ENCODE peak calls at places on chromosome 20, in eight cellular contexts. One of them, this sample, is unnamed.

GRCh38 chr20:21096321-21097043 is 9.7 kb downstream of the LINC00237 start:
- DNase-seq in endothelial cell: peak; percentile 37
- DNase-seq in progenitor cell of endocrine pancreas: no peak
- DNase-seq in fibroblast of pulmonary artery: peak; percentile 17
- DNase-seq in Calu3: no peak
- DNase-seq in WTC11: peak; percentile 50
- DNase-seq in pancreas: no peak
- DNase-seq in cardiac fibroblast: peak; percentile 50
- DNase-seq in this sample: no peak

GRCh38 chr20:3804781-3805180 is 8.7 kb downstream of the CDC25B start:
- DNase-seq in endothelial cell: no peak
- DNase-seq in progenitor cell of endocrine pancreas: no peak
- DNase-seq in fibroblast of pulmonary artery: no peak
- DNase-seq in Calu3: no peak
- DNase-seq in WTC11: no peak
- DNase-seq in pancreas: no peak
- DNase-seq in cardiac fibroblast: no peak
- DNase-seq in this sample: no peak

GRCh38 chr20:56628873-56629463 is at the start of gene TFAP2C:
- DNase-seq in endothelial cell: peak; percentile 50
- DNase-seq in progenitor cell of endocrine pancreas: peak; percentile 28
- DNase-seq in fibroblast of pulmonary artery: peak; percentile 20
- DNase-seq in Calu3: peak; percentile 91
- DNase-seq in WTC11: peak; percentile 75
- DNase-seq in pancreas: peak; percentile 86
- DNase-seq in cardiac fibroblast: no peak
- DNase-seq in this sample: peak; percentile 63

GRCh38 chr20:10674684-10675455 is 1.1 kb upstream of the JAG1 start:
- DNase-seq in endothelial cell: peak; percentile 94
- DNase-seq in progenitor cell of endocrine pancreas: peak; percentile 83
- DNase-seq in fibroblast of pulmonary artery: peak; percentile 77
- DNase-seq in Calu3: peak; percentile 85
- DNase-seq in WTC11: peak; percentile 90
- DNase-seq in pancreas: peak; percentile 92
- DNase-seq in cardiac fibroblast: peak; percentile 76
- DNase-seq in this sample: no peak

GRCh38 chr20:34579191-34579661 is 20.7 kb downstream of the MAP1LC3A start:
- DNase-seq in endothelial cell: no peak
- DNase-seq in progenitor cell of endocrine pancreas: no peak
- DNase-seq in fibroblast of pulmonary artery: peak; percentile 86
- DNase-seq in Calu3: peak; percentile 71
- DNase-seq in WTC11: no peak
- DNase-seq in pancreas: no peak
- DNase-seq in cardiac fibroblast: peak; percentile 90
- DNase-seq in this sample: no peak

GRCh38 chr20:22825076-22825475 is 210.0 kb upstream of the SSTR4 start:
- DNase-seq in endothelial cell: no peak
- DNase-seq in progenitor cell of endocrine pancreas: no peak
- DNase-seq in fibroblast of pulmonary artery: peak; percentile 82
- DNase-seq in Calu3: no peak
- DNase-seq in WTC11: no peak
- DNase-seq in pancreas: no peak
- DNase-seq in cardiac fibroblast: peak; percentile 76
- DNase-seq in this sample: no peak

GRCh38 chr20:12847862-12848261 is 160.9 kb upstream of the SPTLC3 start:
- DNase-seq in endothelial cell: no peak
- DNase-seq in progenitor cell of endocrine pancreas: no peak
- DNase-seq in fibroblast of pulmonary artery: peak; percentile 7
- DNase-seq in Calu3: no peak
- DNase-seq in WTC11: no peak
- DNase-seq in pancreas: no peak
- DNase-seq in cardiac fibroblast: no peak
- DNase-seq in this sample: no peak

GRCh38 chr20:32285621-32286334 is 8.3 kb downstream of the KIF3B start:
- DNase-seq in endothelial cell: no peak
- DNase-seq in progenitor cell of endocrine pancreas: no peak
- DNase-seq in fibroblast of pulmonary artery: no peak
- DNase-seq in Calu3: no peak
- DNase-seq in WTC11: no peak
- DNase-seq in pancreas: no peak
- DNase-seq in cardiac fibroblast: peak; percentile 37
- DNase-seq in this sample: no peak

GRCh38 chr20:21232546-21233280 is 70.4 kb upstream of the XRN2 start:
- DNase-seq in endothelial cell: no peak
- DNase-seq in progenitor cell of endocrine pancreas: no peak
- DNase-seq in fibroblast of pulmonary artery: no peak
- DNase-seq in Calu3: no peak
- DNase-seq in WTC11: no peak
- DNase-seq in pancreas: no peak
- DNase-seq in cardiac fibroblast: no peak
- DNase-seq in this sample: no peak

GRCh38 chr20:49675368-49676151 is 38.1 kb downstream of the B4GALT5 start:
- DNase-seq in endothelial cell: no peak
- DNase-seq in progenitor cell of endocrine pancreas: no peak
- DNase-seq in fibroblast of pulmonary artery: no peak
- DNase-seq in Calu3: peak; percentile 77
- DNase-seq in WTC11: no peak
- DNase-seq in pancreas: no peak
- DNase-seq in cardiac fibroblast: peak; percentile 38
- DNase-seq in this sample: no peak

GRCh38 chr20:32064667-32065066 is 12.6 kb downstream of the HCK start:
- DNase-seq in endothelial cell: no peak
- DNase-seq in progenitor cell of endocrine pancreas: no peak
- DNase-seq in fibroblast of pulmonary artery: no peak
- DNase-seq in Calu3: no peak
- DNase-seq in WTC11: no peak
- DNase-seq in pancreas: no peak
- DNase-seq in cardiac fibroblast: no peak
- DNase-seq in this sample: no peak

GRCh38 chr20:427849-428657 is 20.0 kb downstream of the RBCK1 start:
- DNase-seq in endothelial cell: no peak
- DNase-seq in progenitor cell of endocrine pancreas: no peak
- DNase-seq in fibroblast of pulmonary artery: no peak
- DNase-seq in Calu3: no peak
- DNase-seq in WTC11: no peak
- DNase-seq in pancreas: peak; percentile 27
- DNase-seq in cardiac fibroblast: no peak
- DNase-seq in this sample: no peak

GRCh38 chr20:57251344-57251743 is 15.1 kb downstream of the BMP7 start:
- DNase-seq in endothelial cell: no peak
- DNase-seq in progenitor cell of endocrine pancreas: no peak
- DNase-seq in fibroblast of pulmonary artery: peak; percentile 5
- DNase-seq in Calu3: no peak
- DNase-seq in WTC11: no peak
- DNase-seq in pancreas: no peak
- DNase-seq in cardiac fibroblast: no peak
- DNase-seq in this sample: no peak

GRCh38 chr20:10848810-10849370 is 175.1 kb upstream of the JAG1 start:
- DNase-seq in endothelial cell: no peak
- DNase-seq in progenitor cell of endocrine pancreas: no peak
- DNase-seq in fibroblast of pulmonary artery: peak; percentile 95
- DNase-seq in Calu3: peak; percentile 18
- DNase-seq in WTC11: no peak
- DNase-seq in pancreas: no peak
- DNase-seq in cardiac fibroblast: peak; percentile 96
- DNase-seq in this sample: no peak

GRCh38 chr20:1718604-1719384 is 61.2 kb upstream of the SIRPG start:
- DNase-seq in endothelial cell: no peak
- DNase-seq in progenitor cell of endocrine pancreas: no peak
- DNase-seq in fibroblast of pulmonary artery: peak; percentile 40
- DNase-seq in Calu3: no peak
- DNase-seq in WTC11: no peak
- DNase-seq in pancreas: no peak
- DNase-seq in cardiac fibroblast: peak; percentile 69
- DNase-seq in this sample: peak; percentile 47

GRCh38 chr20:59735917-59736316 is 131.6 kb downstream of the PHACTR3 start:
- DNase-seq in endothelial cell: no peak
- DNase-seq in progenitor cell of endocrine pancreas: peak; percentile 6
- DNase-seq in fibroblast of pulmonary artery: no peak
- DNase-seq in Calu3: no peak
- DNase-seq in WTC11: no peak
- DNase-seq in pancreas: no peak
- DNase-seq in cardiac fibroblast: no peak
- DNase-seq in this sample: no peak

GRCh38 chr20:24469116-24470030 is at the start of gene SYNDIG1:
- DNase-seq in endothelial cell: peak; percentile 59
- DNase-seq in progenitor cell of endocrine pancreas: peak; percentile 30
- DNase-seq in fibroblast of pulmonary artery: no peak
- DNase-seq in Calu3: no peak
- DNase-seq in WTC11: peak; percentile 73
- DNase-seq in pancreas: no peak
- DNase-seq in cardiac fibroblast: no peak
- DNase-seq in this sample: no peak

GRCh38 chr20:51563597-51564332 is 21.2 kb upstream of the NFATC2 start:
- DNase-seq in endothelial cell: peak; percentile 49
- DNase-seq in progenitor cell of endocrine pancreas: no peak
- DNase-seq in fibroblast of pulmonary artery: peak; percentile 85
- DNase-seq in Calu3: peak; percentile 79
- DNase-seq in WTC11: peak; percentile 73
- DNase-seq in pancreas: peak; percentile 58
- DNase-seq in cardiac fibroblast: peak; percentile 83
- DNase-seq in this sample: peak; percentile 38

GRCh38 chr20:62828051-62828450 is 11.2 kb downstream of the COL9A3 start:
- DNase-seq in endothelial cell: no peak
- DNase-seq in progenitor cell of endocrine pancreas: no peak
- DNase-seq in fibroblast of pulmonary artery: no peak
- DNase-seq in Calu3: no peak
- DNase-seq in WTC11: no peak
- DNase-seq in pancreas: no peak
- DNase-seq in cardiac fibroblast: no peak
- DNase-seq in this sample: no peak

GRCh38 chr20:62370115-62370806 is 3.1 kb upstream of the LAMA5 start:
- DNase-seq in endothelial cell: no peak
- DNase-seq in progenitor cell of endocrine pancreas: no peak
- DNase-seq in fibroblast of pulmonary artery: peak; percentile 75
- DNase-seq in Calu3: no peak
- DNase-seq in WTC11: no peak
- DNase-seq in pancreas: no peak
- DNase-seq in cardiac fibroblast: no peak
- DNase-seq in this sample: no peak

GRCh38 chr20:12180107-12180661 is 262.5 kb downstream of the BTBD3 start:
- DNase-seq in endothelial cell: no peak
- DNase-seq in progenitor cell of endocrine pancreas: no peak
- DNase-seq in fibroblast of pulmonary artery: no peak
- DNase-seq in Calu3: no peak
- DNase-seq in WTC11: no peak
- DNase-seq in pancreas: no peak
- DNase-seq in cardiac fibroblast: no peak
- DNase-seq in this sample: no peak

GRCh38 chr20:61526907-61527306 is 274.8 kb downstream of the CDH4 start:
- DNase-seq in endothelial cell: no peak
- DNase-seq in progenitor cell of endocrine pancreas: no peak
- DNase-seq in fibroblast of pulmonary artery: no peak
- DNase-seq in Calu3: no peak
- DNase-seq in WTC11: no peak
- DNase-seq in pancreas: no peak
- DNase-seq in cardiac fibroblast: no peak
- DNase-seq in this sample: no peak

GRCh38 chr20:62686869-62687830 is 21.5 kb upstream of the NTSR1 start:
- DNase-seq in endothelial cell: no peak
- DNase-seq in progenitor cell of endocrine pancreas: no peak
- DNase-seq in fibroblast of pulmonary artery: no peak
- DNase-seq in Calu3: peak; percentile 56
- DNase-seq in WTC11: no peak
- DNase-seq in pancreas: no peak
- DNase-seq in cardiac fibroblast: no peak
- DNase-seq in this sample: no peak

GRCh38 chr20:43442310-43442880 is 15.3 kb upstream of the SRSF6 start:
- DNase-seq in endothelial cell: no peak
- DNase-seq in progenitor cell of endocrine pancreas: no peak
- DNase-seq in fibroblast of pulmonary artery: peak; percentile 30
- DNase-seq in Calu3: no peak
- DNase-seq in WTC11: no peak
- DNase-seq in pancreas: no peak
- DNase-seq in cardiac fibroblast: no peak
- DNase-seq in this sample: no peak
- TF ChIP-seq CTCF in endothelial cell: no peak
- TF ChIP-seq CTCF in progenitor cell of endocrine pancreas: peak; percentile 22
- TF ChIP-seq CTCF in fibroblast of pulmonary artery: peak; percentile 21
- TF ChIP-seq CTCF in Calu3: no peak
- TF ChIP-seq CTCF in WTC11: no peak
- TF ChIP-seq CTCF in pancreas: no peak
- TF ChIP-seq CTCF in cardiac fibroblast: peak; percentile 32
- TF ChIP-seq CTCF in this sample: no peak

GRCh38 chr20:8457978-8458377 is 325.9 kb downstream of the PLCB1 start:
- DNase-seq in endothelial cell: no peak
- DNase-seq in progenitor cell of endocrine pancreas: no peak
- DNase-seq in fibroblast of pulmonary artery: no peak
- DNase-seq in Calu3: no peak
- DNase-seq in WTC11: no peak
- DNase-seq in pancreas: no peak
- DNase-seq in cardiac fibroblast: no peak
- DNase-seq in this sample: no peak

GRCh38 chr20:8449120-8449519 is 317.1 kb downstream of the PLCB1 start:
- DNase-seq in endothelial cell: no peak
- DNase-seq in progenitor cell of endocrine pancreas: no peak
- DNase-seq in fibroblast of pulmonary artery: peak; percentile 27
- DNase-seq in Calu3: no peak
- DNase-seq in WTC11: no peak
- DNase-seq in pancreas: no peak
- DNase-seq in cardiac fibroblast: no peak
- DNase-seq in this sample: no peak

GRCh38 chr20:8454137-8454712 is 322.2 kb downstream of the PLCB1 start:
- DNase-seq in endothelial cell: no peak
- DNase-seq in progenitor cell of endocrine pancreas: no peak
- DNase-seq in fibroblast of pulmonary artery: peak; percentile 95
- DNase-seq in Calu3: no peak
- DNase-seq in WTC11: no peak
- DNase-seq in pancreas: no peak
- DNase-seq in cardiac fibroblast: peak; percentile 98
- DNase-seq in this sample: no peak
- TF ChIP-seq CTCF in endothelial cell: peak; percentile 23
- TF ChIP-seq CTCF in progenitor cell of endocrine pancreas: peak; percentile 44
- TF ChIP-seq CTCF in fibroblast of pulmonary artery: peak; percentile 82
- TF ChIP-seq CTCF in Calu3: no peak
- TF ChIP-seq CTCF in WTC11: peak; percentile 27
- TF ChIP-seq CTCF in pancreas: no peak
- TF ChIP-seq CTCF in cardiac fibroblast: peak; percentile 71
- TF ChIP-seq CTCF in this sample: no peak

GRCh38 chr20:55135923-55136322 is 660.5 kb downstream of the DOK5 start:
- DNase-seq in endothelial cell: no peak
- DNase-seq in progenitor cell of endocrine pancreas: no peak
- DNase-seq in fibroblast of pulmonary artery: no peak
- DNase-seq in Calu3: no peak
- DNase-seq in WTC11: no peak
- DNase-seq in pancreas: no peak
- DNase-seq in cardiac fibroblast: no peak
- DNase-seq in this sample: no peak
- TF ChIP-seq CTCF in endothelial cell: no peak
- TF ChIP-seq CTCF in progenitor cell of endocrine pancreas: no peak
- TF ChIP-seq CTCF in fibroblast of pulmonary artery: no peak
- TF ChIP-seq CTCF in Calu3: no peak
- TF ChIP-seq CTCF in WTC11: no peak
- TF ChIP-seq CTCF in pancreas: no peak
- TF ChIP-seq CTCF in cardiac fibroblast: no peak
- TF ChIP-seq CTCF in this sample: no peak

DNA sequence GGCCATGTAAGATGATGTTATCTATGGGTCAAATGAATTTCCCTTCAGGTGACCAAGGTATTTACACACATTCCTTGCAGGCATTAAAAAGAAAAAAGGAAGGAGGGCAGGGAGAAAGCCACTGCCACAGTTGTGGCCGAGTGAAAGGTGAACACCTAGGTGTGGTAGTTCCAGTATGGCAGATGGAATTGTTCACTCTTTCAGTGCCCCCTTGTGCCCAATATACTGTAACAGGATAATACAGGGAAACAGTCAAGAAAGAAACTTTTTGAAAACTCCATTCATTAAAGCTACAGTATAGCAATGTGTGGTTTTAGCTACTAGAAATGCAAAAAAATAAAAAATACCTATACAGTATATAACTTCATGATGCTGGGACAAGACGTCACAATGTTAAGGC is 52.1 kb downstream of the BMP2 start:
- DNase-seq in endothelial cell: no peak
- DNase-seq in progenitor cell of endocrine pancreas: no peak
- DNase-seq in fibroblast of pulmonary artery: peak; percentile 26
- DNase-seq in Calu3: peak; percentile 32
- DNase-seq in WTC11: no peak
- DNase-seq in pancreas: no peak
- DNase-seq in cardiac fibroblast: peak; percentile 25
- DNase-seq in this sample: no peak
- TF ChIP-seq CTCF in endothelial cell: no peak
- TF ChIP-seq CTCF in progenitor cell of endocrine pancreas: peak; percentile 32
- TF ChIP-seq CTCF in fibroblast of pulmonary artery: peak; percentile 13
- TF ChIP-seq CTCF in Calu3: no peak
- TF ChIP-seq CTCF in WTC11: no peak
- TF ChIP-seq CTCF in pancreas: no peak
- TF ChIP-seq CTCF in cardiac fibroblast: peak; percentile 16
- TF ChIP-seq CTCF in this sample: no peak

This sample was measured in omental fat pad.